ENCODE peak calls at places on chromosomes 1 and 21, in eight cellular contexts. One of them, this sample, is unnamed.
A peak's percentile ranks its signal among the peaks of the same experiment; 100 is the strongest.

GRCh38 chr1:227941509-227942020 is 6.2 kb downstream of the WNT9A start:
- DNase-seq in tibial nerve: no peak
- DNase-seq in K562: no peak
- DNase-seq in lower lobe of right lung: peak; percentile 34
- DNase-seq in endothelial cell of umbilical vein: no peak
- DNase-seq in colonic mucosa: peak; percentile 15
- DNase-seq in BE2C: no peak
- DNase-seq in spleen: peak; percentile 73
- DNase-seq in this sample: peak; percentile 59

GRCh38 chr1:58251415-58252073 is 295.0 kb downstream of the OMA1 start:
- DNase-seq in tibial nerve: no peak
- DNase-seq in K562: peak; percentile 56
- DNase-seq in lower lobe of right lung: no peak
- DNase-seq in endothelial cell of umbilical vein: peak; percentile 4
- DNase-seq in colonic mucosa: no peak
- DNase-seq in BE2C: peak; percentile 18
- DNase-seq in spleen: no peak
- DNase-seq in this sample: no peak

GRCh38 chr1:48741380-48741779 is 35.3 kb downstream of the BEND5 start:
- DNase-seq in tibial nerve: no peak
- DNase-seq in K562: no peak
- DNase-seq in lower lobe of right lung: no peak
- DNase-seq in endothelial cell of umbilical vein: no peak
- DNase-seq in colonic mucosa: no peak
- DNase-seq in BE2C: no peak
- DNase-seq in spleen: no peak
- DNase-seq in this sample: no peak

GRCh38 chr1:47875831-47876586 is 121.2 kb downstream of the TRABD2B start:
- DNase-seq in tibial nerve: no peak
- DNase-seq in K562: no peak
- DNase-seq in lower lobe of right lung: no peak
- DNase-seq in endothelial cell of umbilical vein: no peak
- DNase-seq in colonic mucosa: no peak
- DNase-seq in BE2C: no peak
- DNase-seq in spleen: no peak
- DNase-seq in this sample: no peak

GRCh38 chr1:27388337-27389005 is 4.0 kb upstream of the GPR3 start:
- DNase-seq in tibial nerve: peak; percentile 82
- DNase-seq in K562: peak; percentile 76
- DNase-seq in lower lobe of right lung: peak; percentile 81
- DNase-seq in endothelial cell of umbilical vein: peak; percentile 46
- DNase-seq in colonic mucosa: peak; percentile 86
- DNase-seq in BE2C: peak; percentile 55
- DNase-seq in spleen: peak; percentile 87
- DNase-seq in this sample: peak; percentile 81

GRCh38 chr1:8448906-8449661 is 131.2 kb downstream of the SLC45A1 start:
- DNase-seq in tibial nerve: no peak
- DNase-seq in K562: no peak
- DNase-seq in lower lobe of right lung: no peak
- DNase-seq in endothelial cell of umbilical vein: no peak
- DNase-seq in colonic mucosa: no peak
- DNase-seq in BE2C: no peak
- DNase-seq in spleen: no peak
- DNase-seq in this sample: no peak

GRCh38 chr1:223141021-223141420 is 2.0 kb downstream of the TLR5 start:
- DNase-seq in tibial nerve: no peak
- DNase-seq in K562: no peak
- DNase-seq in lower lobe of right lung: no peak
- DNase-seq in endothelial cell of umbilical vein: no peak
- DNase-seq in colonic mucosa: peak; percentile 48
- DNase-seq in BE2C: no peak
- DNase-seq in spleen: no peak
- DNase-seq in this sample: no peak

GRCh38 chr1:8202182-8202905 is 115.6 kb upstream of the SLC45A1 start:
- DNase-seq in tibial nerve: no peak
- DNase-seq in K562: peak; percentile 51
- DNase-seq in lower lobe of right lung: peak; percentile 64
- DNase-seq in endothelial cell of umbilical vein: peak; percentile 60
- DNase-seq in colonic mucosa: peak; percentile 64
- DNase-seq in BE2C: peak; percentile 20
- DNase-seq in spleen: peak; percentile 41
- DNase-seq in this sample: peak; percentile 73

GRCh38 chr1:2229032-2229920 is 1.2 kb downstream of the SKI start:
- DNase-seq in tibial nerve: no peak
- DNase-seq in K562: peak; percentile 51
- DNase-seq in lower lobe of right lung: peak; percentile 84
- DNase-seq in endothelial cell of umbilical vein: peak; percentile 67
- DNase-seq in colonic mucosa: peak; percentile 68
- DNase-seq in BE2C: peak; percentile 55
- DNase-seq in spleen: peak; percentile 95
- DNase-seq in this sample: peak; percentile 86

GRCh38 chr1:243234978-243235657 is 20.0 kb downstream of the CEP170 start:
- DNase-seq in tibial nerve: no peak
- DNase-seq in K562: no peak
- DNase-seq in lower lobe of right lung: no peak
- DNase-seq in endothelial cell of umbilical vein: peak; percentile 75
- DNase-seq in colonic mucosa: no peak
- DNase-seq in BE2C: no peak
- DNase-seq in spleen: no peak
- DNase-seq in this sample: no peak

GRCh38 chr1:94670273-94670672 is 128.7 kb upstream of the F3 start:
- DNase-seq in tibial nerve: no peak
- DNase-seq in K562: no peak
- DNase-seq in lower lobe of right lung: no peak
- DNase-seq in endothelial cell of umbilical vein: no peak
- DNase-seq in colonic mucosa: no peak
- DNase-seq in BE2C: no peak
- DNase-seq in spleen: no peak
- DNase-seq in this sample: no peak

DNA sequence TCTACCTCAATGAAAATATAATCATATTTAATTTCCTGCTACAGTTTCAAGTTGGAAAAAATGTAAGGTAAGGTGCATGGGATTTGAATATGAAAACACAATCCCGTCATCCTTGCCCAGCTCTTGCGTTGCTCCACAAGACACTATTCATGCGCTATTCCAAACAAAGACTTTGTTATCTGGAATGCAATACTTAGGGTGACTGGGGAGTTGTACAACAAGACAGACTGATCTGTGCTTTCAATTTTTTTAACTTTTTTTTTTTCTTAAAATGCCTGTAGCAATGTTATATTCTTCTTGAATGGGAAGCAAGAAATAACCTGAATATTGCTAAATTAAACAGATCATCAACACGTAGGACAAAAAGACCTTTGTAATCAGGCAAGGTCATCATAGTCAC is 1077.2 kb downstream of the TTLL7 start:
- DNase-seq in tibial nerve: no peak
- DNase-seq in K562: no peak
- DNase-seq in lower lobe of right lung: no peak
- DNase-seq in endothelial cell of umbilical vein: no peak
- DNase-seq in colonic mucosa: no peak
- DNase-seq in BE2C: no peak
- DNase-seq in spleen: no peak
- DNase-seq in this sample: no peak
- H3K9me3 ChIP-seq in tibial nerve: no peaks in the 10 kb centered on the region
- H3K9me3 ChIP-seq in K562: no peaks in the 10 kb centered on the region
- H3K9me3 ChIP-seq in lower lobe of right lung: no peaks in the 10 kb centered on the region
- H3K9me3 ChIP-seq in endothelial cell of umbilical vein: no peaks in the 10 kb centered on the region
- H3K9me3 ChIP-seq in colonic mucosa: no peaks in the 10 kb centered on the region
- H3K9me3 ChIP-seq in BE2C: no peaks in the 10 kb centered on the region
- H3K9me3 ChIP-seq in spleen: no peaks in the 10 kb centered on the region
- H3K9me3 ChIP-seq in this sample: no peaks in the 10 kb centered on the region

GRCh38 chr21:38699048-38699447 is 106.7 kb upstream of the ETS2 start:
- DNase-seq in tibial nerve: no peak
- DNase-seq in K562: peak; percentile 28
- DNase-seq in lower lobe of right lung: no peak
- DNase-seq in endothelial cell of umbilical vein: peak; percentile 21
- DNase-seq in colonic mucosa: no peak
- DNase-seq in BE2C: no peak
- DNase-seq in spleen: no peak
- DNase-seq in this sample: no peak
- TF ChIP-seq CTCF in tibial nerve: no peak
- TF ChIP-seq CTCF in K562: peak; percentile 46
- TF ChIP-seq CTCF in lower lobe of right lung: no peak
- TF ChIP-seq CTCF in endothelial cell of umbilical vein: no peak
- TF ChIP-seq CTCF in colonic mucosa: peak; percentile 21
- TF ChIP-seq CTCF in BE2C: no peak
- TF ChIP-seq CTCF in spleen: no peak
- TF ChIP-seq CTCF in this sample: no peak

GRCh38 chr1:12109901-12110300 is 46.8 kb downstream of the TNFRSF8 start:
- DNase-seq in tibial nerve: no peak
- DNase-seq in K562: no peak
- DNase-seq in lower lobe of right lung: no peak
- DNase-seq in endothelial cell of umbilical vein: no peak
- DNase-seq in colonic mucosa: no peak
- DNase-seq in BE2C: no peak
- DNase-seq in spleen: peak; percentile 21
- DNase-seq in this sample: no peak

GRCh38 chr1:12112711-12113161 is 49.6 kb downstream of the TNFRSF8 start:
- DNase-seq in tibial nerve: no peak
- DNase-seq in K562: no peak
- DNase-seq in lower lobe of right lung: no peak
- DNase-seq in endothelial cell of umbilical vein: no peak
- DNase-seq in colonic mucosa: no peak
- DNase-seq in BE2C: no peak
- DNase-seq in spleen: peak; percentile 51
- DNase-seq in this sample: no peak

GRCh38 chr1:12114340-12114683 is 51.2 kb downstream of the TNFRSF8 start:
- DNase-seq in tibial nerve: no peak
- DNase-seq in K562: no peak
- DNase-seq in lower lobe of right lung: no peak
- DNase-seq in endothelial cell of umbilical vein: no peak
- DNase-seq in colonic mucosa: no peak
- DNase-seq in BE2C: no peak
- DNase-seq in spleen: no peak
- DNase-seq in this sample: no peak

GRCh38 chr1:12113433-12114339 is 50.6 kb downstream of the TNFRSF8 start:
- DNase-seq in tibial nerve: no peak
- DNase-seq in K562: no peak
- DNase-seq in lower lobe of right lung: no peak
- DNase-seq in endothelial cell of umbilical vein: no peak
- DNase-seq in colonic mucosa: no peak
- DNase-seq in BE2C: no peak
- DNase-seq in spleen: peak; percentile 28
- DNase-seq in this sample: no peak

DNA sequence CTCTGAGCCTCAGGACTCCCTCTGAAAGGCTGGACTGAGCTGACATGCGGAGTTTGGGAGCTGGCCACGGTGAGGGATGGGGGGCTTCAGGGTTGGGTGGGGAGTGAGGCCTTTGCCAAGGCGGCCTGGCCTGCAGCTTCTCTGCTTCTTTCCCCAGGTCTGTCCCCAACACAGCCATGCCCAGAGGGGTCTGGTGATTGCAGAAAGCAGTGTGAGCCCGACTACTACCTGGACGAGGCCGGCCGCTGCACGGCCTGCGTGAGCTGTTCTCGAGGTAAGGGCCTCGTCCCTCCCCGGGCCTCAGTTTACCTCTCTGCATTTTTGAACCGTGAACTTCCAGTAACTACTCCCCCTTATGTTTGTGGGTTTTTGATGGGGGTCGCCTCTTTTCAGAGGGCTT is 48.6 kb downstream of the TNFRSF8 start:
- DNase-seq in tibial nerve: no peak
- DNase-seq in K562: no peak
- DNase-seq in lower lobe of right lung: no peak
- DNase-seq in endothelial cell of umbilical vein: no peak
- DNase-seq in colonic mucosa: no peak
- DNase-seq in BE2C: no peak
- DNase-seq in spleen: peak; percentile 35
- DNase-seq in this sample: no peak
- H3K4me3 ChIP-seq in tibial nerve: no peak overlapping the region
- H3K4me3 ChIP-seq in K562: no peak overlapping the region
- H3K4me3 ChIP-seq in lower lobe of right lung: no peak overlapping the region
- H3K4me3 ChIP-seq in endothelial cell of umbilical vein: no peak overlapping the region
- H3K4me3 ChIP-seq in colonic mucosa: no peak overlapping the region
- H3K4me3 ChIP-seq in BE2C: no peak overlapping the region
- H3K4me3 ChIP-seq in spleen: no peak overlapping the region
- H3K4me3 ChIP-seq in this sample: no peak overlapping the region

GRCh38 chr1:181064030-181064594 is 24.4 kb upstream of the IER5 start:
- DNase-seq in tibial nerve: no peak
- DNase-seq in K562: no peak
- DNase-seq in lower lobe of right lung: no peak
- DNase-seq in endothelial cell of umbilical vein: no peak
- DNase-seq in colonic mucosa: no peak
- DNase-seq in BE2C: no peak
- DNase-seq in spleen: no peak
- DNase-seq in this sample: no peak

GRCh38 chr1:181061487-181061886 is 27.0 kb upstream of the IER5 start:
- DNase-seq in tibial nerve: no peak
- DNase-seq in K562: no peak
- DNase-seq in lower lobe of right lung: no peak
- DNase-seq in endothelial cell of umbilical vein: no peak
- DNase-seq in colonic mucosa: no peak
- DNase-seq in BE2C: no peak
- DNase-seq in spleen: no peak
- DNase-seq in this sample: no peak

GRCh38 chr1:181064702-181065101 is 23.8 kb upstream of the IER5 start:
- DNase-seq in tibial nerve: no peak
- DNase-seq in K562: no peak
- DNase-seq in lower lobe of right lung: no peak
- DNase-seq in endothelial cell of umbilical vein: no peak
- DNase-seq in colonic mucosa: no peak
- DNase-seq in BE2C: no peak
- DNase-seq in spleen: no peak
- DNase-seq in this sample: no peak

GRCh38 chr1:181062800-181063428 is 25.6 kb upstream of the IER5 start:
- DNase-seq in tibial nerve: peak; percentile 21
- DNase-seq in K562: no peak
- DNase-seq in lower lobe of right lung: no peak
- DNase-seq in endothelial cell of umbilical vein: no peak
- DNase-seq in colonic mucosa: no peak
- DNase-seq in BE2C: no peak
- DNase-seq in spleen: no peak
- DNase-seq in this sample: no peak

DNA sequence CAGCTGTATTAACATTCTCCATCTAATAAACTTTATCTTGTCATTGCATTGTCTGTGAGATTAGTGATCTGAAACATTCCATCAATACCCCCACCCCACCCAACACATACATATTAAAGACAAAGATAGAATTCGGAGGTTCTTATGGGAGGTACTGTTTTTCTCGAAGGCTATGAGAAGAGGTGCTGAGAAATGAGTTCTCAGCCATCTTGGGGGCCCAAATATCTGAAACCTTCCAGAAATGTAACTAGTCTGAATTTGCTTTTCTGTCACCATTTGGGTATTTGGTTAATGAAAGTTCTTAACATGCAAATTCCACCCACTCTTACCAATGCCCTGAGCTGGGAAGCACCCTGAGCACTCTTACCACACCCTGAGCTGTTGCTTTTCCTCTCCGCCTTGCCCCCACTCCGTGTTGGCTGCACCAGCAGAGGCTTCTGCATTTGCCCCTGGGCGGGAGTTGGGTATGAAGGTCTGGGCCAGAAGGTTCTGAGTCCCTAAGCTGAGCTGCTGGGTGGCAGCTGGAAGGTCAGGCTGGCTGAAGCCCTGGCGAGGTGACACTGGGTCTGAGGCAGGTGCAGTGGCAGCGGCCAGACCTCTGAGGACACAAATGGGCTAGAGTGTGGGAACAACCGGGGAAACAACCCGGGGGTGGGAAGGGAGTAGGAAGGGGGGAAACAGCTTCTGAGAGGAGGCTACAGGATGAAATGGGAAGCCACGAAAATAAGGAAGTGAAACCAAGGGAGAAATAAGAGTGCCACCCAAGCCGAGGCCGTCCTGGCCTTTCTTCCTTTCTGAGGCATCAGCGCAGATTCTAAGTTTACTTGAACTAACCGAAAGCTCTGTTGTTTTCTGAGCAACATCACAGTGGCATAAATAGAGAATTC is 26.4 kb upstream of the IER5 start:
- DNase-seq in tibial nerve: peak; percentile 8
- DNase-seq in K562: no peak
- DNase-seq in lower lobe of right lung: peak; percentile 75
- DNase-seq in endothelial cell of umbilical vein: no peak
- DNase-seq in colonic mucosa: no peak
- DNase-seq in BE2C: no peak
- DNase-seq in spleen: peak; percentile 85
- DNase-seq in this sample: peak; percentile 77
- H3K9me3 ChIP-seq in tibial nerve: no peaks in the 10 kb centered on the region
- H3K9me3 ChIP-seq in K562: no peaks in the 10 kb centered on the region
- H3K9me3 ChIP-seq in lower lobe of right lung: no peaks in the 10 kb centered on the region
- H3K9me3 ChIP-seq in endothelial cell of umbilical vein: no peaks in the 10 kb centered on the region
- H3K9me3 ChIP-seq in colonic mucosa: no peaks in the 10 kb centered on the region
- H3K9me3 ChIP-seq in BE2C: no peaks in the 10 kb centered on the region
- H3K9me3 ChIP-seq in spleen: no peaks in the 10 kb centered on the region
- H3K9me3 ChIP-seq in this sample: no peaks in the 10 kb centered on the region

This sample was measured in upper lobe of right lung.